ENCODE peak calls at places on chromosomes 3 and 15, in five cellular contexts. O, M, C, E and U are unnamed samples.

GRCh38 chr3:141231923-141232861 is 567 bp downstream of the PXYLP1 start:
- DNase-seq in O (no peak), M (peak), C (no peak), E (no peak), U (no peak)

GRCh38 chr15:65290228-65290627 is 3.5 kb upstream of the PARP16 start:
- DNase-seq in O (no peak), M (no peak), C (no peak), E (no peak), U (no peak)

GRCh38 chr3:38004415-38005075 is 14.0 kb downstream of the VILL start:
- DNase-seq in O (peak), M (peak), C (peak), E (peak), U (no peak)

GRCh38 chr3:135148431-135148830 is 353.4 kb downstream of the EPHB1 start:
- DNase-seq in O (no peak), M (no peak), C (peak), E (no peak), U (no peak)

GRCh38 chr15:59292393-59292792 is 80.3 kb downstream of the MYO1E start:
- DNase-seq in O (no peak), M (no peak), C (peak), E (peak), U (no peak)

GRCh38 chr15:62153228-62153627 is 11.9 kb downstream of the C2CD4B start:
- DNase-seq in O (no peak), M (no peak), C (no peak), E (no peak), U (no peak)

GRCh38 chr3:168040624-168041208 is 55.0 kb downstream of the GOLIM4 start:
- DNase-seq in O (peak), M (peak), C (no peak), E (no peak), U (peak)

GRCh38 chr3:189108735-189109134 is 63.0 kb upstream of the TPRG1 start:
- DNase-seq in O (no peak), M (no peak), C (no peak), E (no peak), U (no peak)

GRCh38 chr15:49506341-49506740 is 83.3 kb downstream of the FGF7 start:
- DNase-seq in O (no peak), M (no peak), C (no peak), E (no peak), U (no peak)

GRCh38 chr15:71366522-71366921 is 251.3 kb downstream of the THSD4 start:
- DNase-seq in O (no peak), M (no peak), C (no peak), E (no peak), U (no peak)

GRCh38 chr3:40672861-40673260 is 148.1 kb downstream of the ZNF621 start:
- DNase-seq in O (no peak), M (no peak), C (no peak), E (no peak), U (no peak)

GRCh38 chr3:58529516-58530353 is 7.3 kb downstream of the ACOX2 start:
- DNase-seq in O (peak), M (no peak), C (no peak), E (no peak), U (no peak)

GRCh38 chr3:197339841-197340520 is 41.6 kb upstream of the DLG1 start:
- DNase-seq in O (no peak), M (peak), C (no peak), E (no peak), U (no peak)

GRCh38 chr3:187340572-187340971 is 27.6 kb upstream of the RTP4 start:
- DNase-seq in O (no peak), M (no peak), C (no peak), E (no peak), U (no peak)

GRCh38 chr15:40122239-40122638 is 13.6 kb upstream of the BMF start:
- DNase-seq in O (no peak), M (no peak), C (no peak), E (no peak), U (no peak)

GRCh38 chr3:161630791-161631190 is 134.2 kb downstream of the OTOL1 start:
- DNase-seq in O (no peak), M (peak), C (no peak), E (no peak), U (no peak)

GRCh38 chr3:10380906-10381795 is 60.2 kb upstream of the SEC13 start:
- DNase-seq in O (no peak), M (no peak), C (no peak), E (no peak), U (no peak)

GRCh38 chr3:99850608-99851007 is 32.9 kb downstream of the CMSS1 start:
- DNase-seq in O (no peak), M (no peak), C (no peak), E (no peak), U (no peak)

GRCh38 chr3:184379375-184380209 is at the start of gene CHRD:
- DNase-seq in O (no peak), M (no peak), C (no peak), E (no peak), U (no peak)

GRCh38 chr3:56025316-56025715 is 443.0 kb downstream of the ERC2 start:
- DNase-seq in O (no peak), M (peak), C (no peak), E (no peak), U (no peak)

GRCh38 chr3:13683772-13684171 is 134.8 kb downstream of the FBLN2 start:
- DNase-seq in O (no peak), M (no peak), C (no peak), E (no peak), U (no peak)

GRCh38 chr3:139202226-139202958 is 141.4 kb upstream of the MRPS22 start:
- DNase-seq in O (peak), M (peak), C (peak), E (peak), U (peak)

GRCh38 chr3:133691410-133692107 is 29.8 kb upstream of the TOPBP1 start:
- DNase-seq in O (no peak), M (no peak), C (no peak), E (no peak), U (no peak)

GRCh38 chr3:18308096-18308495 is 117.0 kb downstream of the SATB1 start:
- DNase-seq in O (no peak), M (no peak), C (no peak), E (no peak), U (no peak)

GRCh38 chr3:53192608-53193007 is 31.6 kb downstream of the PRKCD start:
- DNase-seq in O (peak), M (no peak), C (no peak), E (no peak), U (peak)

GRCh38 chr3:190076601-190077444 is 43.9 kb downstream of the P3H2 start:
- DNase-seq in O (no peak), M (peak), C (no peak), E (no peak), U (no peak)

GRCh38 chr3:137692803-137693431 is 71.2 kb upstream of the SOX14 start:
- DNase-seq in O (peak), M (peak), C (no peak), E (no peak), U (peak)

DNA sequence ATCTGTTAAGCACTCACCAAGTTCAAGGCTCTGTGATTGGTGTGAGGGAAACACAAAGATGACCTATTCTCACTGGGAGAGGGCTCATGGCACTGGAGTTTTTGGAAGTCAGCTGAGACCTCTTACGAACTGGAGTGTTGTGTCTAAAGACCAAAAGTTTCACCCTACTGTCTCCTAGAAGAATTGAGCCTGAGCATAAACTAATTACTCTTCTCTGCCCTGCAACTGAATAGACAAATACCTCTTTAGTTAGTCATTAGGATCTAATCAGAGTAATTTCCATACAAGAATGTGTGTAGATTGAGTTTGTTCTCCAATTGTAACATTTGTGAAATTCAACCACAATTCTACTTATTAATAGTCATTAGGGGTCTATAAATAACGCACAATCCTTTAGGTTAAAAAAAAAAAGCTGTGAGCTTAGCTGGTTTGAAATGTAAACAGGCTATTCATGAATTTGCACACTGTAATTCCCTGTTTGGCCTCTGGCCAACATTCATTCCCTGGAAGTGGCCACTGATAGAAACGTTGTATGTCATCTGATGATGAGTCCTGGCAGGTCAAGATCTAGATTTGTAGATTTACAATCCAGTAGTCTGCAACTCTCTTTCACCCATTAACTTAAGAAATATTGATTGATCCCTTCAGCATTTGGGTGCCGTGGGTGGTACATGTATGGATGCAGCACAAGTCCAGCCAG is 76.8 kb upstream of the SOX14 start:
- DNase-seq in O (no peak), M (no peak), C (no peak), E (no peak), U (peak)
- TF ChIP-seq CTCF in O (no peak), M (no peak), C (no peak), E (no peak), U (no peak)

DNA sequence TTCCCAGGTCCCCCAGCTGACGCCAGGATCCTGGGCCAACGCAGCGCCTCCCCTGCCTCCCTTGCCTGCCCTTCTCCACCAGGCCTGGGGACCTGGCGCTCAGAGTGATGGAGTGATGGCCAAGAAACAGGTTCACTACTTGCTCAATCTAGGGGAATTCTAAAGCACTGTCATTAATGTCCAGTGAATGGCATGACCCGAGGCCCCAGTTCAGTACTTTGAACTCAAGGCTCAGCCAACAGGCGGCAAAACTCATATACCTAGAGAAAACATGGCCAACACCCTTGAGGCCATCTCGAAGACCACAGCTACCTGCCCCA is 24.0 kb downstream of the KLHL25 start:
- DNase-seq in O (no peak), M (no peak), C (no peak), E (no peak), U (no peak)
- H3K4me3 ChIP-seq in O (no peak), M (no peak), C (no peak), E (no peak), U (no peak)

GRCh38 chr15:100914876-100915275 is 4.3 kb upstream of the LRRK1 start:
- DNase-seq in O (no peak), M (no peak), C (no peak), E (no peak), U (no peak)
- TF ChIP-seq CTCF in O (peak), M (peak), C (no peak), E (no peak), U (no peak)

GRCh38 chr15:78070049-78070698 is 7.3 kb downstream of the TBC1D2B start:
- DNase-seq in O (peak), M (no peak), C (no peak), E (no peak), U (no peak)

GRCh38 chr15:78069052-78069414 is 8.5 kb downstream of the TBC1D2B start:
- DNase-seq in O (no peak), M (no peak), C (no peak), E (no peak), U (no peak)

GRCh38 chr15:78071378-78071777 is 6.1 kb downstream of the TBC1D2B start:
- DNase-seq in O (no peak), M (no peak), C (no peak), E (no peak), U (no peak)

GRCh38 chr15:78067328-78068241 is 9.9 kb downstream of the TBC1D2B start:
- DNase-seq in O (no peak), M (no peak), C (no peak), E (no peak), U (peak)

DNA sequence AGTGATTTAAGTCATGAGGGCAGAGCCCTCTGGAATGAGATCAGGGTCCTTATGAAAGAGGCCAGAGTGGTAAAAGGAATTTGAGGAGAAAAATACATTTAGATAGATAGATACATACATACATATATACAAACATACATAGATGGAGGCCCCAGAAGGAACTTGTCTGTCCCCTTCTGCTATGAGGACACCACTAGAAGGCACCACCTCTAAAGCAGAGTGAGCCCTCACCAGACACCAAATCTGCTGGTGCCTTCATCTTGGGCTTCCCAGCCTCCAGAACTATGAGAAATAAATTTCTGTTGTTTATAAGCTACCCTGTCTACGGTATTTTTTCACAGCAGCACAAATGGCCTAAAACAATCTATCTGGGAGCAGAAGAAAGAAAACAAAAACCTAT is 7.9 kb downstream of the TBC1D2B start:
- DNase-seq in O (peak), M (no peak), C (no peak), E (no peak), U (no peak)
- H3K4me3 ChIP-seq in O (peak), M (no peak), C (no peak), E (no peak), U (no peak)

GRCh38 chr15:19984101-19984500 is 557.5 kb downstream of the GOLGA6L6 start:
- DNase-seq in O (no peak), M (no peak), C (no peak), E (no peak), U (no peak)

GRCh38 chr15:19992428-19992827 is 549.2 kb downstream of the GOLGA6L6 start:
- DNase-seq in O (no peak), M (no peak), C (no peak), E (no peak), U (no peak)

GRCh38 chr15:19987389-19988048 is 554.1 kb downstream of the GOLGA6L6 start:
- DNase-seq in O (peak), M (no peak), C (no peak), E (no peak), U (no peak)
- TF ChIP-seq CTCF in O (peak), M (no peak), C (no peak), E (no peak), U (peak)

GRCh38 chr3:42589382-42590109 is 1.1 kb upstream of the SS18L2 start:
- DNase-seq in O (no peak), M (no peak), C (no peak), E (no peak), U (no peak)
- H3K4me3 ChIP-seq in O (peak), M (peak), C (no peak), E (peak), U (peak)

GRCh38 chr3:180804871-180805430 is 107.5 kb upstream of the FXR1 start:
- DNase-seq in O (no peak), M (peak), C (peak), E (no peak), U (no peak)

GRCh38 chr3:180802837-180803236 is 109.6 kb upstream of the FXR1 start:
- DNase-seq in O (peak), M (peak), C (no peak), E (no peak), U (no peak)
- TF ChIP-seq CTCF in O (peak), M (peak), C (peak), E (peak), U (peak)

GRCh38 chr15:34214135-34214534 is 4.2 kb upstream of the KATNBL1 start:
- DNase-seq in O (no peak), M (no peak), C (no peak), E (no peak), U (no peak)
- H3K4me3 ChIP-seq in O (no peak), M (no peak), C (no peak), E (no peak), U (no peak)